ENCODE peak calls at places on chromosome 6, in eight cellular contexts. Y, B, S, U, P, M, T and X are unnamed samples.
A peak's percentile ranks its signal among the peaks of the same experiment; 100 is the strongest.

GRCh38 chr6:162019311-162019710 is 708.3 kb downstream of the PRKN start:
- DNase-seq in Y (no peak), B (no peak), S (no peak), U (no peak), P (no peak), M (no peak), T (no peak), X (no peak)

GRCh38 chr6:155224031-155224451 is 39.8 kb upstream of the CLDN20 start:
- DNase-seq in Y (no peak), B (peak; percentile 64), S (peak; percentile 73), U (peak; percentile 81), P (no peak), M (peak; percentile 79), T (no peak), X (no peak)

GRCh38 chr6:63441266-63441956 is 121.6 kb upstream of the LGSN start:
- DNase-seq in Y (no peak), B (no peak), S (no peak), U (no peak), P (no peak), M (no peak), T (no peak), X (no peak)

GRCh38 chr6:81820422-81820821 is 67.9 kb upstream of the TENT5A start:
- DNase-seq in Y (no peak), B (no peak), S (no peak), U (no peak), P (no peak), M (no peak), T (no peak), X (no peak)

GRCh38 chr6:7727951-7728854 is 2.3 kb downstream of the BMP6 start:
- DNase-seq in Y (no peak), B (peak; percentile 11), S (no peak), U (no peak), P (no peak), M (no peak), T (no peak), X (no peak)

GRCh38 chr6:1336246-1336843 is 24.4 kb downstream of the FOXQ1 start:
- DNase-seq in Y (no peak), B (peak; percentile 47), S (peak; percentile 70), U (no peak), P (no peak), M (peak; percentile 90), T (no peak), X (no peak)

GRCh38 chr6:140956567-140957306 is 1176.0 kb upstream of the GJE1 start:
- DNase-seq in Y (no peak), B (no peak), S (no peak), U (no peak), P (no peak), M (no peak), T (no peak), X (no peak)

GRCh38 chr6:93407186-93407585 is 12.2 kb downstream of the EPHA7 start:
- DNase-seq in Y (no peak), B (no peak), S (no peak), U (no peak), P (no peak), M (no peak), T (no peak), X (no peak)

GRCh38 chr6:30684386-30685156 is 1.9 kb downstream of the PPP1R18 start:
- DNase-seq in Y (peak; percentile 45), B (peak; percentile 81), S (no peak), U (no peak), P (peak; percentile 41), M (no peak), T (peak; percentile 85), X (no peak)

GRCh38 chr6:30683980-30684338 is 2.5 kb downstream of the PPP1R18 start:
- DNase-seq in Y (no peak), B (no peak), S (no peak), U (no peak), P (no peak), M (no peak), T (no peak), X (no peak)

GRCh38 chr6:30681696-30682180 is 4.7 kb downstream of the PPP1R18 start:
- DNase-seq in Y (no peak), B (no peak), S (no peak), U (no peak), P (no peak), M (no peak), T (no peak), X (no peak)

GRCh38 chr6:30683137-30683979 is 3.1 kb downstream of the PPP1R18 start:
- DNase-seq in Y (peak; percentile 43), B (peak; percentile 32), S (no peak), U (no peak), P (no peak), M (no peak), T (peak; percentile 72), X (no peak)

DNA sequence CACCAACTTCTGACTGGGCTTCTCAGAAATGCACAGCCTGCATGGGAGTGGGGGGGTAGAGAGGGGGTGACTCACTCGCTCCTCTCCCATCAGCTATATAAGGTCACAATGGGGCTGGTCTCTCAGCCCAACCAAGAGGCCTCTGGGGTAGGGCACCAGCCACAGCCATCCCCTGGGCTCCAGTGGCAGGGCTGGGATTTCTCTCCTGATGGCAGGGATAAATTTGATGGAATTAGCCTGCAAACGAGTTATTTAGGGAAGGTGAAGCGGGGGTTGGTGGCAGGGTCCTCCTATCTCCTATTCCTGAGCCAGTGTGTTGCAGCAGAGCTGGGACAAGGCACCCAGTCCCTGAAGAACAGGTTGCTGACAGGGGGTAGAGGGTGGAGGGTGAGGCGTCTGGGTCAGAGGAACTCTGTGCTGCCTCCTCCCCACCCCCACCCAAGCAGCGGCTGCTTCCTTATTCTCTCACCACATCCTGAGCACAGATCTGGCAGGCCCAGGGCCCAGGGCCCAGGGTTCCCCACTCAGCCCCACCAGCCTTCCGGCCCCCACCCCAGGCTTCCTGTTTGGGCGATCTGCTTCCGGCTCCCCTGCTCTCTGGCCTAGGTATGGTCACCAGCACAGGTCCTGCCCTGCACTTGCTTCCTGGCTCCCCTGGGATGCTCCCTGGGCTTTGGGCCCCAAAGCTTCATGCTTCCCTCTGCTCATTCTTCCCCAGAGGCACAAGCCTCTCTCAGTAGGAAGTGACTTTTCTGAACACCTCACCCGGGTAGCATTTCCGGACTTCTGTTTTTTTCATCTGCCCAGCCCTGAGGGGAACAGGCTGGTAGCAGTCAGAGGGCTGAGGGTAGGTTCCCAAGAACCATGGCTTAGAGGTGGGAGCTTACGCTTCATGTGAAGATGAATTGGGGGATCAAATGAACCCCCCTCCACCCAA is 4.0 kb downstream of the PPP1R18 start:
- DNase-seq in Y (peak; percentile 79), B (peak; percentile 98), S (no peak), U (peak; percentile 70), P (peak; percentile 84), M (peak; percentile 50), T (peak; percentile 94), X (peak; percentile 30)
- TF ChIP-seq POLR2A in Y (peak; percentile 65), B (no peak), S (no peak), U (peak; percentile 80), P (peak; percentile 86), M (peak; percentile 2), T (peak; percentile 87), X (peak; percentile 26)

GRCh38 chr6:30447237-30447636 is 42.1 kb upstream of the HLA-E start:
- DNase-seq in Y (no peak), B (no peak), S (peak; percentile 36), U (no peak), P (no peak), M (peak; percentile 47), T (no peak), X (no peak)

GRCh38 chr6:30446259-30446658 is 43.0 kb upstream of the HLA-E start:
- DNase-seq in Y (no peak), B (no peak), S (no peak), U (no peak), P (no peak), M (no peak), T (no peak), X (no peak)

GRCh38 chr6:30443657-30444450 is 45.5 kb upstream of the HLA-E start:
- DNase-seq in Y (no peak), B (peak; percentile 37), S (no peak), U (no peak), P (no peak), M (no peak), T (no peak), X (no peak)

GRCh38 chr6:30441171-30441570 is 48.1 kb upstream of the HLA-E start:
- DNase-seq in Y (no peak), B (no peak), S (no peak), U (no peak), P (no peak), M (no peak), T (no peak), X (no peak)

DNA sequence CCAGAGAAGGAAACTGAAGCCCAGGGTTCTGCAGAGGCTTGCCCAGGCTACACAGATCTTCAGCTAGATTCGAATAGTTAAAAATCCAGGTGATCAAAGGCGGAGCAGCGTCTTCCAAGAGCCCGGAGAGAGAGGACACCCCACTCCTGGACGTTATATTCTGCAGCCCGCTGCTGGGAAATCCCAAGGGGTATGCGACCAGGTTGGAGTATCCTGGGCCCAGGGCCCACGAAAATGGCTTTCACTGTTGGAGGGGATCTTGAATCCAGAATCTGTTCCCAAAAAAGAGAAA is 44.9 kb upstream of the HLA-E start:
- DNase-seq in Y (no peak), B (no peak), S (no peak), U (no peak), P (no peak), M (no peak), T (no peak), X (no peak)
- TF ChIP-seq POLR2A in Y (no peak), B (no peak), S (no peak), U (no peak), P (no peak), M (no peak), T (no peak), X (no peak)

DNA sequence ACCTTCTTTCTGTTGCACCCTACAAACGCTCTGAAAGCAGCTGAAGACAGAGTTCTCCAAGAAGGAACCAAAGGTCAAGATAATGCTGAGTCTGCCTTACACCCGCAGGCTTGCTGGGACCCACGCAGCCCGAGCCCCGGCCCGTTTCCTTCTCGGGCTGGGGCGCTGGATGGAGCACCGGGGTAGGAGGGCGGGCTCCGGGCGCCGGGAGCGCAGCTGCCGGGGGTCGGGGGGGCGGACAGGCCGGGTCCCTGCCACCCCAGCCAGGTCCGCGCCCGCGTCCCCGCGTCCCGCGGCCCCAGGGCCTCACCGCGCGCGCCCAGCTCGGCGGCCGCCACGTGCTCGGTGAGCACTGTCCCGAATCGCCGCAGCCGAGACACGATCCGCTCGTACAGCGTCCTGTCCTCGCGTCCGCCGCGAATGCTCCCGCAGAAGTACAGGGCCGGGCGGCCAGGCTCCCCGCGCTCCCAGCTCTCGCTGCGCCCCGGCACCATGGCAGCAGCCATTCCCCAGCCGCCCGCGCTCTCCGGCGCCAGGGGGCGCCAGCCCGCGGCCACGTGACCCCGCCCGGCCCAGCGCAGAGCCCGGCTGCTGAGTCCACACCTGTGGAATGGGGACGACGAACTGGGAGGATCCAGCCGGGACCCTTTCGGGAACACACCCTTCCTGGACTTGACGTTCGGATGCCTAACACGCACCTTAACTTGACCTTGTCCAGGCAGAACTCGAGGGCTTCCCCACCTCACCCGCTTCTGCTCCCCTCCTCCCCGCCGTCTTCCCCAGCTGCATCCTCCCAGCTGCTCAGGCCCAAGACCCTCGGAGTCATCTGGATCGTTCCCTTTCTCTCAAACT is at the start of gene DNPH1:
- DNase-seq in Y (peak; percentile 83), B (peak; percentile 82), S (peak; percentile 48), U (no peak), P (peak; percentile 71), M (peak; percentile 59), T (peak; percentile 85), X (peak; percentile 88)
- TF ChIP-seq POLR2A in Y (peak; percentile 45), B (peak; percentile 64), S (no peak), U (peak; percentile 92), P (peak; percentile 44), M (peak; percentile 84), T (no peak), X (peak; percentile 56)

DNA sequence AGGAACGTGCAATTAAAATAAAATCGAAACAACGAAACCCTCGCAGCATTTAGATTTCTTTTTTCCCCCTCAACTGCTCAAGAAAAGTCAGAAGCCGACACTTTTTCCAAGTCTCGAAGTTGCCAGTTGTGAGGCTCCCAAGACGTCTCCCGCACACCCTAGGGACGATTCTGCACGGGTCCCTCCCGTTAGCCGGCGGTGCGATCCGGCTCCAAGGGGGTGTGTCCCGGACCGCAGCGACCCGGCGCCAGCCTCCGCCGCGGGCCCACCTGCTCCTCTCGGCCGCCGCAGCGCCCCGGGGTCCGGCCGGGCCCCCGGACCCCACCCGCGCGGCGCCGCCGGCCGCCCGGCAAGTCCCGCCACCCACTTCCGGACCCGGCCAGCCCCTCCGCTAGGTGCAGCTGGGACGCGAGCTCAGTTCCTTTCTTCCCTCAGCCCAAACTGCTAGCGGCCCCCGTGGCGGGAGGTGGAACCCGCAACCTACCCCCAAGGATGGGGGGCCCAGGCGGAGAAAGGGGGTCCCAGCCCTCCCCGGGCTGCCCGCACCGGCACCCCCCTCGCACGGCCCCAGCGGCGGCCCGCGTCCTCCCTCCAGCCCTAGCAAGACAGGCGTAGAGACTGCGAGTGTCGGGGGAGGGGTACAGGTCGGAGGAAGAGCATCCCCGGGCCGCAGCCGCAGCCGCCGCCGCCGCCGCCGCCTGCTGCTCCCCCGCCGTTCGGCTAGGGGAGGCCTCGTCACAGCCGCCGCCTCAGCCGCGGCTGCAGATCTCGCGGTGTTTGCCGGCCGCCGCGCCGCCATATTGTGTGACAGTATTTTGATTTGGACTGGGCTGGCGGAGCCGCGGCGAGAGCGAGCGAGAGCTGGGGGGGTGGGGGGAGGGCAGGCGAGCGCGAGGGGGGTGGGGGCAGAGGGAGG is 514 bp upstream of the TAB2 start:
- DNase-seq in Y (peak; percentile 91), B (peak; percentile 97), S (peak; percentile 65), U (peak; percentile 57), P (peak; percentile 92), M (peak; percentile 89), T (peak; percentile 95), X (peak; percentile 94)
- TF ChIP-seq POLR2A in Y (peak; percentile 82), B (peak; percentile 19), S (peak; percentile 23), U (peak; percentile 86), P (peak; percentile 81), M (peak; percentile 78), T (peak; percentile 60), X (peak; percentile 73)